ENCODE peak calls at places on chromosomes 11 and 22, in four cellular contexts. T is lower leg skin, R is osteoblast, D is OCI-LY7. H is an unnamed sample.

GRCh38 chr11:65801153-65801987 is 14.5 kb downstream of the OVOL1 start:
- DNase-seq in D (no peak), R (peak), T (no peak), H (no peak)

GRCh38 chr11:108364159-108364558 is 103.2 kb downstream of the C11orf65 start:
- DNase-seq in D (no peak), T (no peak), R (no peak), H (peak)

GRCh38 chr11:102760355-102761035 is 19.9 kb downstream of the MMP10 start:
- DNase-seq in T (no peak), R (peak), D (no peak), H (peak)

GRCh38 chr22:49549851-49550430 is 277.7 kb downstream of the BRD1 start:
- DNase-seq in R (peak), T (no peak), D (no peak), H (no peak)

GRCh38 chr11:46055371-46055770 is 65.9 kb downstream of the PHF21A start:
- DNase-seq in D (no peak), R (peak), T (no peak), H (peak)

GRCh38 chr22:41271787-41272186 is 14.2 kb downstream of the RANGAP1 start:
- DNase-seq in R (peak), D (no peak), T (no peak), H (no peak)

GRCh38 chr11:65781152-65781961 is 581 bp upstream of the AP5B1 start:
- DNase-seq in T (no peak), D (no peak), R (peak), H (no peak)

GRCh38 chr22:35021166-35021565 is 44.8 kb upstream of the ISX start:
- DNase-seq in T (no peak), R (no peak), D (no peak), H (no peak)

GRCh38 chr22:49838771-49839717 is 11.4 kb upstream of the BRD1 start:
- DNase-seq in D (no peak), R (peak), T (no peak), H (no peak)

GRCh38 chr11:126469308-126469707 is 113.8 kb downstream of the ST3GAL4 start:
- DNase-seq in D (no peak), R (no peak), T (no peak), H (no peak)

GRCh38 chr11:118672865-118673264 is 6.6 kb downstream of the TREH start:
- DNase-seq in D (no peak), T (no peak), R (no peak), H (no peak)

GRCh38 chr11:71325418-71326327 is 73.3 kb upstream of the SHANK2 start:
- DNase-seq in R (peak), D (no peak), T (no peak), H (no peak)

GRCh38 chr22:30809086-30809485 is 114.4 kb downstream of the OSBP2 start:
- DNase-seq in D (no peak), R (no peak), T (no peak), H (no peak)

GRCh38 chr11:33168605-33169240 is 7.4 kb upstream of the CSTF3 start:
- DNase-seq in T (no peak), D (no peak), R (no peak), H (peak)

GRCh38 chr22:24768537-24769374 is 5.8 kb downstream of the PIWIL3 start:
- DNase-seq in R (peak), D (peak), T (peak), H (peak)

GRCh38 chr22:50581950-50582561 is 593 bp downstream of the CHKB start:
- DNase-seq in T (no peak), R (peak), D (peak), H (no peak)

GRCh38 chr11:12156301-12157140 is 46.1 kb downstream of the MICAL2 start:
- DNase-seq in T (no peak), D (no peak), R (peak), H (no peak)

GRCh38 chr11:118605116-118605867 is 2.1 kb upstream of the PHLDB1 start:
- DNase-seq in T (peak), D (no peak), R (peak), H (peak)

GRCh38 chr11:35786918-35787557 is 124.5 kb downstream of the TRIM44 start:
- DNase-seq in T (no peak), D (no peak), R (peak), H (peak)

GRCh38 chr11:96954587-96954986 is 564.8 kb downstream of the JRKL start:
- DNase-seq in D (no peak), T (no peak), R (no peak), H (no peak)

GRCh38 chr11:126398721-126399120 is 43.2 kb downstream of the ST3GAL4 start:
- DNase-seq in T (no peak), R (no peak), D (no peak), H (no peak)

DNA sequence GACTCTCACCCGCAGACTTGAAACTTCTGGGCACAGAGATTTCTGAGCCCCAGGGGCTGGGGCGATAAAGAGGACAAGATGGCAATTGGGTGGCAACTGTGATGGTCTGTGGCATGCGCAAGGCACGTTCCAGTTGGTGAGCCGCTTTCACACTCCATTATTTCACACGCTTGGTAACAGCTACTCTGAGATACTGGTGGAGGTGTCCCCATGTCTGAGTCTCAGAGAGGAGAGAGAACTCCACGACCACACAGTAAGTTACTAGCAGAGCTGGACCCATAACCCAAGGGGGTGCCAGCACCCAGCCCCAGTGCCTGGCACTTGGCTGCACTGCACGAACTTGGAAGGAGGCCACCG is 6.0 kb upstream of the KCNJ4 start:
- DNase-seq in D (no peak), T (no peak), R (peak), H (peak)
- H3K4me3 ChIP-seq in D (no peak), T (no peak), R (peak), H (no peak)

DNA sequence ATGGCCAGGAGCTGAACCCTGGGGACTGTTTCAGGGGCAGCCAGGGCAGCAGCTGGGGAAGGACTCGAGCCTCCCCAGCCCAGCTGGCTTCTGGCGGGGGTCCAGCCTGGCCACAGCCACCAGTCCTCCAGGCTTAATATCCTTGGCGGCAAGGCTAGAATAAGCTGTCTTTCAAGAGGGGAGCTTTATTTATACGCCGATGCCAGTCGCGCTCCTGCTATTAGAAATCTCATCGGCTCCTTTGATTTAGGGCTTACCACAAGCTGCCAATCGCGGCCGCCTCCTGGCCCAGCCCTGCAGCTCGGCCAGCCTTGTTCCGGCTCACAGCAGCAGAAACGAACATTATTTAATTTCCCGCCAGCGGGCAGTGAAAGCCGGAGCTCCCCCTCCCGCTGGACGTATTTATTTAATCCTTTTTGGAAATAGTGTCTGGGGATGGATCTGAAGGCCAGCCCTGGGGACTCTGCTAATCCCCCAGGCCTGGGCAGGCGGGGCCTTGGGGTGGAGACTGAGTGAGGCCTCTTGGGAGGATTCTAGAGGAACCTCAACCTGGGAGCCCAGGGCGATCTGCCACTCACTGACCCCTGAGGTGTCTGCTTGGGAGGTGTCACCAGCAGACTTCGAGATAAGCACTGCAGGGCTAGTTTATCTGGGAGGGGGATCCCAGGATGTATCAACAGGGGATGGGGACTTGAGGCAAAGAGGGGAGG is 363.1 kb downstream of the MN1 start:
- DNase-seq in D (no peak), R (no peak), T (no peak), H (no peak)
- TF ChIP-seq CTCF in D (no peak), R (no peak), T (no peak), H (no peak)

GRCh38 chr11:16001899-16002426 is 354.4 kb downstream of the SOX6 start:
- DNase-seq in R (no peak), T (no peak), D (no peak), H (peak)
- H3K4me3 ChIP-seq in R (peak), T (no peak), D (no peak), H (no peak)

GRCh38 chr22:20588092-20588842 is 80.9 kb downstream of the MED15 start:
- DNase-seq in R (peak), T (no peak), D (no peak), H (no peak)
- TF ChIP-seq CTCF in R (no peak), T (no peak), D (no peak), H (no peak)

H was measured in foreskin fibroblast.